ENCODE peak calls at places on chromosome 17, in five cellular contexts. D, Y, F, N and X are unnamed samples.

GRCh38 chr17:48550313-48551205 is 5.7 kb upstream of the HOXB2 start:
- DNase-seq in D (no peak), F (no peak), N (no peak), Y (no peak), X (no peak)

GRCh38 chr17:57905875-57906455 is 49.2 kb downstream of the CUEDC1 start:
- DNase-seq in N (no peak), F (no peak), Y (no peak), D (no peak), X (peak)

GRCh38 chr17:63347475-63347874 is 98.6 kb downstream of the CYB561 start:
- DNase-seq in Y (no peak), D (no peak), N (no peak), F (no peak), X (no peak)

GRCh38 chr17:40070895-40071719 is 8.3 kb downstream of the THRA start:
- DNase-seq in D (no peak), F (no peak), Y (no peak), N (no peak), X (no peak)

GRCh38 chr17:64057701-64058263 is 37.3 kb upstream of the ICAM2 start:
- DNase-seq in D (no peak), N (no peak), Y (peak), F (no peak), X (no peak)

GRCh38 chr17:31310877-31311276 is 3.0 kb downstream of the EVI2B start:
- DNase-seq in N (no peak), Y (no peak), F (no peak), D (no peak), X (no peak)

GRCh38 chr17:57455063-57455914 is 199.0 kb downstream of the MSI2 start:
- DNase-seq in F (no peak), D (no peak), Y (peak), N (no peak), X (peak)

GRCh38 chr17:79023886-79024771 is at the start of gene C1QTNF1:
- DNase-seq in F (no peak), Y (peak), N (peak), D (no peak), X (peak)

GRCh38 chr17:38427160-38427949 is 909 bp upstream of the ARHGAP23 start:
- DNase-seq in Y (no peak), F (no peak), N (no peak), D (no peak), X (no peak)

GRCh38 chr17:14198013-14198412 is 38.6 kb downstream of the CDRT15 start:
- DNase-seq in D (no peak), Y (no peak), F (no peak), N (no peak), X (no peak)

GRCh38 chr17:82876602-82877391 is 37.0 kb upstream of the ZNF750 start:
- DNase-seq in F (no peak), N (peak), Y (no peak), D (peak), X (no peak)

GRCh38 chr17:143785-144281 is 6.5 kb downstream of the SCGB1C2 start:
- DNase-seq in N (peak), D (peak), F (peak), Y (peak), X (peak)

GRCh38 chr17:49217651-49218413 is 7.3 kb downstream of the ABI3 start:
- DNase-seq in F (no peak), N (no peak), D (no peak), Y (no peak), X (peak)

GRCh38 chr17:43853546-43853945 is 6.6 kb downstream of the CD300LG start:
- DNase-seq in D (no peak), N (no peak), F (no peak), Y (no peak), X (no peak)

GRCh38 chr17:43983196-43983514 is 21.3 kb upstream of the NAGS start:
- DNase-seq in N (no peak), F (no peak), Y (no peak), D (no peak), X (no peak)

GRCh38 chr17:34639706-34640425 is 60.5 kb downstream of the TMEM132E start:
- DNase-seq in N (no peak), D (no peak), F (no peak), Y (no peak), X (no peak)

GRCh38 chr17:75691371-75692290 is 24.5 kb downstream of the SAP30BP start:
- DNase-seq in N (peak), F (no peak), D (peak), Y (peak), X (no peak)

GRCh38 chr17:36148559-36149295 is 27.7 kb downstream of the TBC1D3B start:
- DNase-seq in F (peak), Y (peak), D (no peak), N (peak), X (peak)

GRCh38 chr17:30095507-30096244 is 20.9 kb upstream of the NSRP1 start:
- DNase-seq in D (no peak), N (peak), Y (peak), F (peak), X (no peak)

GRCh38 chr17:82440991-82441627 is 9.4 kb downstream of the CYBC1 start:
- DNase-seq in Y (no peak), N (no peak), F (no peak), D (no peak), X (no peak)

GRCh38 chr17:74276561-74277009 is 2.6 kb downstream of the DNAI2 start:
- DNase-seq in Y (no peak), F (no peak), N (no peak), D (no peak), X (no peak)

GRCh38 chr17:11404431-11404830 is 163.4 kb downstream of the SHISA6 start:
- DNase-seq in Y (peak), F (no peak), D (no peak), N (no peak), X (no peak)

GRCh38 chr17:73528679-73529078 is 115.6 kb downstream of the SDK2 start:
- DNase-seq in D (no peak), N (no peak), F (no peak), Y (no peak), X (no peak)

GRCh38 chr17:77354721-77355455 is 214.1 kb downstream of the SEC14L1 start:
- DNase-seq in F (peak), D (no peak), N (peak), Y (peak), X (no peak)

GRCh38 chr17:50173335-50173941 is 7.6 kb downstream of the SGCA start:
- DNase-seq in D (no peak), F (peak), N (peak), Y (peak), X (no peak)

GRCh38 chr17:17694229-17695081 is 13.2 kb downstream of the RAI1 start:
- DNase-seq in D (peak), F (no peak), Y (peak), N (peak), X (peak)

GRCh38 chr17:53168413-53168812 is 654.3 kb upstream of the KIF2B start:
- DNase-seq in D (no peak), F (no peak), N (no peak), Y (no peak), X (no peak)